ENCODE peak calls at places on chromosomes 13 and 19, in ten cellular contexts. T, R, N, J, O, Y, C, X, W and E are unnamed samples.

GRCh38 chr13:24627090-24627714 is 53.0 kb upstream of the ATP12A start:
- DNase-seq in T (no peak), R (no peak), N (no peak), J (no peak), O (no peak), Y (peak; percentile 47), C (no peak), X (no peak), W (no peak), E (no peak)

GRCh38 chr19:41299046-41299754 is 10.8 kb upstream of the CCDC97 start:
- DNase-seq in T (no peak), R (no peak), N (no peak), J (peak; percentile 25), O (no peak), Y (peak; percentile 42), C (no peak), X (peak; percentile 68), W (no peak), E (no peak)

GRCh38 chr19:58563034-58563573 is 4.7 kb upstream of the UBE2M start:
- DNase-seq in T (no peak), R (no peak), N (no peak), J (no peak), O (peak; percentile 47), Y (peak; percentile 48), C (no peak), X (peak; percentile 24), W (no peak), E (no peak)

GRCh38 chr19:10286803-10287737 is at the start of gene ICAM4:
- DNase-seq in T (no peak), R (peak; percentile 89), N (no peak), J (peak; percentile 44), O (peak; percentile 39), Y (peak; percentile 63), C (peak; percentile 45), X (no peak), W (no peak), E (peak; percentile 92)

GRCh38 chr13:56924401-56924800 is 216.3 kb upstream of the PRR20A start:
- DNase-seq in T (no peak), R (no peak), N (no peak), J (no peak), O (no peak), Y (no peak), C (no peak), X (no peak), W (no peak), E (no peak)

GRCh38 chr13:102651892-102652291 is 43.0 kb downstream of the METTL21C start:
- DNase-seq in T (no peak), R (no peak), N (peak; percentile 55), J (peak; percentile 14), O (peak; percentile 22), Y (no peak), C (peak; percentile 75), X (no peak), W (no peak), E (peak; percentile 33)

GRCh38 chr19:10070730-10071446 is 15.2 kb upstream of the SHFL start:
- DNase-seq in T (no peak), R (no peak), N (no peak), J (no peak), O (no peak), Y (no peak), C (no peak), X (no peak), W (no peak), E (no peak)

GRCh38 chr13:80029170-80029569 is 311.8 kb downstream of the SPRY2 start:
- DNase-seq in T (no peak), R (no peak), N (no peak), J (no peak), O (no peak), Y (peak; percentile 64), C (no peak), X (no peak), W (no peak), E (no peak)

GRCh38 chr13:33208290-33208990 is 77.1 kb downstream of the STARD13 start:
- DNase-seq in T (no peak), R (no peak), N (no peak), J (no peak), O (no peak), Y (no peak), C (no peak), X (no peak), W (no peak), E (no peak)

GRCh38 chr13:66563076-66563475 is 667.1 kb downstream of the PCDH9 start:
- DNase-seq in T (no peak), R (no peak), N (no peak), J (no peak), O (no peak), Y (no peak), C (no peak), X (no peak), W (no peak), E (peak; percentile 20)

GRCh38 chr19:42113641-42114348 is 18.5 kb downstream of the POU2F2 start:
- DNase-seq in T (peak; percentile 71), R (no peak), N (peak; percentile 96), J (peak; percentile 94), O (peak; percentile 99), Y (no peak), C (no peak), X (peak; percentile 30), W (peak; percentile 97), E (peak; percentile 90)

GRCh38 chr13:111459803-111460547 is 139.5 kb downstream of the TEX29 start:
- DNase-seq in T (no peak), R (no peak), N (no peak), J (no peak), O (no peak), Y (no peak), C (no peak), X (no peak), W (no peak), E (no peak)

GRCh38 chr13:49877629-49878218 is 58.4 kb downstream of the SPRYD7 start:
- DNase-seq in T (no peak), R (no peak), N (no peak), J (no peak), O (peak; percentile 31), Y (no peak), C (no peak), X (no peak), W (no peak), E (peak; percentile 10)

GRCh38 chr19:15672580-15673175 is at the start of gene CYP4F12:
- DNase-seq in T (no peak), R (peak; percentile 88), N (no peak), J (peak; percentile 35), O (peak; percentile 25), Y (peak; percentile 63), C (peak; percentile 92), X (peak; percentile 62), W (no peak), E (no peak)

GRCh38 chr13:50326271-50326670 is 311.0 kb downstream of the KCNRG start:
- DNase-seq in T (no peak), R (no peak), N (no peak), J (no peak), O (no peak), Y (no peak), C (no peak), X (no peak), W (no peak), E (no peak)

GRCh38 chr19:57103573-57104277 is 16.1 kb upstream of the USP29 start:
- DNase-seq in T (peak; percentile 0), R (peak; percentile 47), N (peak; percentile 38), J (peak; percentile 70), O (peak; percentile 80), Y (peak; percentile 60), C (peak; percentile 59), X (peak; percentile 16), W (peak; percentile 20), E (peak; percentile 73)
- H3K4me3 ChIP-seq in T (no peak overlapping the region), R (no peak overlapping the region), N (no peak overlapping the region), J (peak overlapping the region; percentile 14), O (peak overlapping the region; percentile 11), Y (no peak overlapping the region), C (peak overlapping the region; percentile 6), X (no peak overlapping the region), W (no peak overlapping the region), E (peak overlapping the region; percentile 8)

DNA sequence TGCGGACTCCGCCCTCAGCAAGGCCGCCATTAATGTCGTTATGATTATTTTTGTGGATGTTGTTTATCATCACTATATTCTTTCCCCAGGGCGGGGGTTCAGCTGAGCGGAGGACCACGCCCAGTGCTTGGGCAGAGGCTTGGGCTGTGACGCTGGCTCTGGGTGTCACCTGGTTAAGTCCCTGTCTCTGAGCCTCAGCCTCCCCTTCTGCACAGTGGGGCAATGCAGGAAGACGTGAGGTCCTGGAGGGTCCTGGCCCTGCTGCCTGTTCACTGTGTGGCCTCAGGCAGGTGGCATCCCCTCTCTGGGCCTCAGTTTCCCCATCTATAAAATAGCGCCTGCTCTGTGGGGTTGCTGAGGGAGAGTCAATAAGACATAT is 32.5 kb downstream of the NFIC start:
- DNase-seq in T (no peak), R (no peak), N (no peak), J (no peak), O (no peak), Y (no peak), C (no peak), X (no peak), W (no peak), E (no peak)
- H3K4me3 ChIP-seq in T (no peak overlapping the region), R (peak overlapping the region; percentile 20), N (no peak overlapping the region), J (no peak overlapping the region), O (no peak overlapping the region), Y (no peak overlapping the region), C (no peak overlapping the region), X (no peak overlapping the region), W (no peak overlapping the region), E (no peak overlapping the region)

DNA sequence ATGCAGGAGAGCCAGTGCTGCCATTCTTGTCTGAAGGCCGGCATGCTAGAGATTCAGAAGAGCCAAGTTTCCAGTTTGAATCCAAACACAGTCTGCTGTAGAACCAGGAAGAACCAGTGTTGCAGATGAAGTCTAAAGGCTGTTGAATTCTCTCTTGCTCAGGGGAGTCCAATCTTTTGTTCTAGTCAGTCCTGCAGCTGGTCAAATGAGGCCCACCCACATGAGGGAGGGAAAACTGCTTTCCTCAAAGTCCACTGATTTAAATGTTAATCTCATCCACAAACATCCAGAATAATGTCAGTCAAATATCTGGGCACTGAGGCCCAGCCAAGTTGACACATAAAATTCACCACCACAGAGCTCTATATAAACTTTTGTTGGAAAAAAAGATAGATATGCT is 136.6 kb downstream of the FRY start:
- DNase-seq in T (no peak), R (no peak), N (no peak), J (peak; percentile 21), O (no peak), Y (no peak), C (no peak), X (no peak), W (no peak), E (no peak)
- H3K4me3 ChIP-seq in T (no peak overlapping the region), R (no peak overlapping the region), N (no peak overlapping the region), J (no peak overlapping the region), O (no peak overlapping the region), Y (no peak overlapping the region), C (no peak overlapping the region), X (no peak overlapping the region), W (no peak overlapping the region), E (no peak overlapping the region)

DNA sequence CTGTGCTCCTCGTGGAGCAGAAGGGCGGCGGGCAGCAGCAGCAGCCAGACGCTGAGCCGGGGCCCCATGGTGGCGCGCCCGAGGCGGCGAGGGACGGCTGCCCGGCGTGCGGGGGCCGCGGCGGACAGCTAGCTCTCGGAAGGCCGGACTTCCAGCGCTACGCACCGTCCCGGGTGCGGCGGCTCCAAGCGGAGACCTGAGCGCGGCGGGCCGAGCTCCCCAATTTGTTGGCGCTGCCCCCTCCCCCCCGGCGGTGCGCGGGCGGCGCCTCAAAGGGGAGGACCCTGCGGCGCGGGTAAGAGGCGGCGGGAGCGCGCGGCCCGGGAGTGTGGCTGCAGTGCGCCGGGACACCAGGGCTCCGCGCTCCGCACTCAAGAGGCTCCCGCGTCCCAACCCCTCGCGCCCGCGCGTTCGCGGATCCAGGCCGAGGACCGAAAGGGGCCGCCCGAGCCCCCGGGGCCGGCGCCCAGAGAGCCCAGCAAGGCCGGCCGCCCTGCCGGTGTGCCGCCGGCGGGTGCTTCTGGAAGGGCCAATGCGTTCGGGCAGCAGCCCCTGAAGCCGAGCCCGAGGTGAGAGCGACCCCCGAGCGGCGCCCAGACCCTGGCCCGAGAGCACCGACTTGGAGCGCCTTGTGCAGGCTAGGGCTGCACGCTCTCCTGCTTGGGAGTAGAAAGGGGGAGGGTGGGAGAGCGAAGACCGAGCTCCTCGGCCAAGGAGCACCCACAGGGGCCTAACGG is at the start of the genes COL4A1 and COL4A2:
- DNase-seq in T (no peak), R (peak; percentile 81), N (peak; percentile 74), J (peak; percentile 43), O (peak; percentile 77), Y (peak; percentile 60), C (peak; percentile 86), X (peak; percentile 47), W (peak; percentile 66), E (peak; percentile 88)
- H3K4me3 ChIP-seq in T (peak within 1 kb of the TSS; percentile 64), R (peak within 1 kb of the TSS; percentile 97), N (peak within 1 kb of the TSS; percentile 98), J (peak within 1 kb of the TSS; percentile 74), O (peak within 1 kb of the TSS; percentile 75), Y (peak within 1 kb of the TSS; percentile 19), C (peak within 1 kb of the TSS; percentile 85), X (peak within 1 kb of the TSS; percentile 76), W (peak within 1 kb of the TSS; percentile 95), E (peak within 1 kb of the TSS; percentile 68)